ENCODE peak calls at places on chromosomes 4 and X, in five cellular contexts. One of them, this sample, is unnamed.

GRCh38 chrX:119735467-119735866 is 22.9 kb upstream of the SOWAHD start:
- DNase-seq in naive thymus-derived CD8-positive, alpha-beta T cell: no peak
- DNase-seq in AG09309: no peak
- DNase-seq in central memory CD4-positive, alpha-beta T cell: no peak
- DNase-seq in CD8-positive, alpha-beta T cell: no peak
- DNase-seq in this sample: no peak

GRCh38 chr4:55733874-55734437 is 85.6 kb upstream of the EXOC1L start:
- DNase-seq in CD8-positive, alpha-beta T cell: no peak
- DNase-seq in central memory CD4-positive, alpha-beta T cell: no peak
- DNase-seq in AG09309: no peak
- DNase-seq in naive thymus-derived CD8-positive, alpha-beta T cell: no peak
- DNase-seq in this sample: no peak

GRCh38 chrX:54288989-54289388 is 68.9 kb downstream of the WNK3 start:
- DNase-seq in AG09309: no peak
- DNase-seq in naive thymus-derived CD8-positive, alpha-beta T cell: no peak
- DNase-seq in central memory CD4-positive, alpha-beta T cell: no peak
- DNase-seq in CD8-positive, alpha-beta T cell: no peak
- DNase-seq in this sample: no peak

GRCh38 chr4:15682340-15682725 is 706 bp downstream of the FAM200B start:
- DNase-seq in AG09309: no peak
- DNase-seq in central memory CD4-positive, alpha-beta T cell: no peak
- DNase-seq in CD8-positive, alpha-beta T cell: no peak
- DNase-seq in naive thymus-derived CD8-positive, alpha-beta T cell: no peak
- DNase-seq in this sample: no peak

GRCh38 chr4:82223715-82224114 is 150.1 kb downstream of the HNRNPD start:
- DNase-seq in AG09309: no peak
- DNase-seq in central memory CD4-positive, alpha-beta T cell: peak
- DNase-seq in naive thymus-derived CD8-positive, alpha-beta T cell: peak
- DNase-seq in CD8-positive, alpha-beta T cell: no peak
- DNase-seq in this sample: no peak

GRCh38 chr4:91826186-91826585 is 477.6 kb upstream of the GRID2 start:
- DNase-seq in AG09309: no peak
- DNase-seq in central memory CD4-positive, alpha-beta T cell: no peak
- DNase-seq in CD8-positive, alpha-beta T cell: no peak
- DNase-seq in naive thymus-derived CD8-positive, alpha-beta T cell: no peak
- DNase-seq in this sample: no peak

GRCh38 chrX:118594697-118595420 is 99.2 kb downstream of the DOCK11 start:
- DNase-seq in naive thymus-derived CD8-positive, alpha-beta T cell: no peak
- DNase-seq in AG09309: no peak
- DNase-seq in CD8-positive, alpha-beta T cell: no peak
- DNase-seq in central memory CD4-positive, alpha-beta T cell: no peak
- DNase-seq in this sample: no peak

GRCh38 chr4:141126769-141127168 is 6.5 kb downstream of the RNF150 start:
- DNase-seq in CD8-positive, alpha-beta T cell: no peak
- DNase-seq in central memory CD4-positive, alpha-beta T cell: no peak
- DNase-seq in AG09309: no peak
- DNase-seq in naive thymus-derived CD8-positive, alpha-beta T cell: no peak
- DNase-seq in this sample: no peak

GRCh38 chr4:113893546-113893945 is 85.9 kb downstream of the ARSJ start:
- DNase-seq in CD8-positive, alpha-beta T cell: no peak
- DNase-seq in AG09309: no peak
- DNase-seq in naive thymus-derived CD8-positive, alpha-beta T cell: no peak
- DNase-seq in central memory CD4-positive, alpha-beta T cell: no peak
- DNase-seq in this sample: no peak

GRCh38 chrX:39475372-39475771 is 622.4 kb downstream of the BCOR start:
- DNase-seq in AG09309: no peak
- DNase-seq in CD8-positive, alpha-beta T cell: no peak
- DNase-seq in naive thymus-derived CD8-positive, alpha-beta T cell: no peak
- DNase-seq in central memory CD4-positive, alpha-beta T cell: no peak
- DNase-seq in this sample: no peak

GRCh38 chrX:105533951-105534350 is 288.4 kb upstream of the NRK start:
- DNase-seq in AG09309: no peak
- DNase-seq in naive thymus-derived CD8-positive, alpha-beta T cell: no peak
- DNase-seq in central memory CD4-positive, alpha-beta T cell: no peak
- DNase-seq in CD8-positive, alpha-beta T cell: no peak
- DNase-seq in this sample: no peak

GRCh38 chrX:87941841-87942240 is 424.2 kb downstream of the KLHL4 start:
- DNase-seq in AG09309: no peak
- DNase-seq in naive thymus-derived CD8-positive, alpha-beta T cell: no peak
- DNase-seq in central memory CD4-positive, alpha-beta T cell: no peak
- DNase-seq in CD8-positive, alpha-beta T cell: no peak
- DNase-seq in this sample: no peak

GRCh38 chr4:151199496-151200190 is 77.3 kb upstream of the PRSS48 start:
- DNase-seq in naive thymus-derived CD8-positive, alpha-beta T cell: no peak
- DNase-seq in AG09309: no peak
- DNase-seq in CD8-positive, alpha-beta T cell: no peak
- DNase-seq in central memory CD4-positive, alpha-beta T cell: no peak
- DNase-seq in this sample: no peak

GRCh38 chrX:65643786-65644111 is 23.7 kb upstream of the MSN start:
- DNase-seq in AG09309: no peak
- DNase-seq in CD8-positive, alpha-beta T cell: no peak
- DNase-seq in naive thymus-derived CD8-positive, alpha-beta T cell: no peak
- DNase-seq in central memory CD4-positive, alpha-beta T cell: no peak
- DNase-seq in this sample: no peak

GRCh38 chr4:34309356-34309900 is 1934.9 kb downstream of the ARAP2 start:
- DNase-seq in AG09309: no peak
- DNase-seq in naive thymus-derived CD8-positive, alpha-beta T cell: no peak
- DNase-seq in CD8-positive, alpha-beta T cell: no peak
- DNase-seq in central memory CD4-positive, alpha-beta T cell: no peak
- DNase-seq in this sample: no peak

GRCh38 chrX:69615779-69616519 is at the start of gene EDA:
- DNase-seq in AG09309: no peak
- DNase-seq in central memory CD4-positive, alpha-beta T cell: peak
- DNase-seq in CD8-positive, alpha-beta T cell: peak
- DNase-seq in naive thymus-derived CD8-positive, alpha-beta T cell: peak
- DNase-seq in this sample: peak

GRCh38 chrX:51496501-51497291 is at the start of gene NUDT11:
- DNase-seq in naive thymus-derived CD8-positive, alpha-beta T cell: peak
- DNase-seq in CD8-positive, alpha-beta T cell: peak
- DNase-seq in central memory CD4-positive, alpha-beta T cell: peak
- DNase-seq in AG09309: no peak
- DNase-seq in this sample: peak

GRCh38 chr4:185113340-185113739 is 29.7 kb upstream of the SLC25A4 start:
- DNase-seq in naive thymus-derived CD8-positive, alpha-beta T cell: no peak
- DNase-seq in central memory CD4-positive, alpha-beta T cell: no peak
- DNase-seq in CD8-positive, alpha-beta T cell: no peak
- DNase-seq in AG09309: no peak
- DNase-seq in this sample: no peak

GRCh38 chr4:168923526-168924194 is 86.4 kb downstream of the CBR4 start:
- DNase-seq in AG09309: peak
- DNase-seq in central memory CD4-positive, alpha-beta T cell: peak
- DNase-seq in CD8-positive, alpha-beta T cell: peak
- DNase-seq in naive thymus-derived CD8-positive, alpha-beta T cell: peak
- DNase-seq in this sample: no peak

GRCh38 chrX:119690921-119691716 is 1.8 kb downstream of the SEPTIN6 start:
- DNase-seq in CD8-positive, alpha-beta T cell: peak
- DNase-seq in naive thymus-derived CD8-positive, alpha-beta T cell: peak
- DNase-seq in AG09309: no peak
- DNase-seq in central memory CD4-positive, alpha-beta T cell: no peak
- DNase-seq in this sample: no peak

GRCh38 chr4:7656244-7656800 is 221.6 kb upstream of the PSAPL1 start:
- DNase-seq in CD8-positive, alpha-beta T cell: no peak
- DNase-seq in central memory CD4-positive, alpha-beta T cell: no peak
- DNase-seq in AG09309: no peak
- DNase-seq in naive thymus-derived CD8-positive, alpha-beta T cell: no peak
- DNase-seq in this sample: no peak

GRCh38 chrX:8846271-8846670 is 45.1 kb upstream of the FAM9A start:
- DNase-seq in CD8-positive, alpha-beta T cell: no peak
- DNase-seq in central memory CD4-positive, alpha-beta T cell: no peak
- DNase-seq in AG09309: no peak
- DNase-seq in naive thymus-derived CD8-positive, alpha-beta T cell: no peak
- DNase-seq in this sample: no peak

GRCh38 chrX:21711126-21711847 is 46.6 kb downstream of the SMPX start:
- DNase-seq in central memory CD4-positive, alpha-beta T cell: no peak
- DNase-seq in AG09309: no peak
- DNase-seq in naive thymus-derived CD8-positive, alpha-beta T cell: no peak
- DNase-seq in CD8-positive, alpha-beta T cell: no peak
- DNase-seq in this sample: no peak

GRCh38 chr4:143512978-143513313 is 556 bp upstream of the SMARCA5 start:
- DNase-seq in naive thymus-derived CD8-positive, alpha-beta T cell: no peak
- DNase-seq in central memory CD4-positive, alpha-beta T cell: no peak
- DNase-seq in CD8-positive, alpha-beta T cell: no peak
- DNase-seq in AG09309: no peak
- DNase-seq in this sample: no peak

GRCh38 chrX:1507511-1508463 is 29.2 kb downstream of the P2RY8 start:
- DNase-seq in CD8-positive, alpha-beta T cell: peak
- DNase-seq in central memory CD4-positive, alpha-beta T cell: peak
- DNase-seq in AG09309: no peak
- DNase-seq in naive thymus-derived CD8-positive, alpha-beta T cell: no peak
- DNase-seq in this sample: peak

GRCh38 chr4:126604273-126604867 is 1028.4 kb upstream of the INTU start:
- DNase-seq in AG09309: no peak
- DNase-seq in central memory CD4-positive, alpha-beta T cell: no peak
- DNase-seq in CD8-positive, alpha-beta T cell: no peak
- DNase-seq in naive thymus-derived CD8-positive, alpha-beta T cell: no peak
- DNase-seq in this sample: no peak

GRCh38 chr4:151727365-151727764 is 33.4 kb downstream of the GATB start:
- DNase-seq in AG09309: no peak
- DNase-seq in CD8-positive, alpha-beta T cell: no peak
- DNase-seq in central memory CD4-positive, alpha-beta T cell: no peak
- DNase-seq in naive thymus-derived CD8-positive, alpha-beta T cell: no peak
- DNase-seq in this sample: no peak

This sample was measured in activated B cell treated with CpG ODN at 0.5 μM for 24 hours.